ENCODE peak calls at places on chromosomes 4 and X, in eight cellular contexts. U, O, X, P, K, T, I and S are unnamed samples.

GRCh38 chrX:25599061-25599460 is 539.1 kb upstream of the MAGEB18 start:
- DNase-seq in U (no peak), O (no peak), P (no peak), X (no peak), K (no peak), T (no peak), I (no peak), S (no peak)

GRCh38 chrX:51825432-51825831 is 68.0 kb upstream of the MAGED1 start:
- DNase-seq in T (no peak), P (no peak), I (no peak), O (no peak), K (no peak), X (no peak), U (no peak), S (no peak)

GRCh38 chr4:8540072-8540471 is 40.1 kb upstream of the GPR78 start:
- DNase-seq in I (no peak), X (no peak), K (no peak), U (no peak), T (no peak), O (no peak), P (peak), S (no peak)

GRCh38 chr4:119284876-119285611 is 36.9 kb downstream of the FABP2 start:
- DNase-seq in K (no peak), U (no peak), T (no peak), O (no peak), P (no peak), X (no peak), I (no peak), S (no peak)

GRCh38 chr4:56804551-56804950 is 16.9 kb downstream of the SPINK2 start:
- DNase-seq in P (no peak), U (no peak), K (no peak), I (no peak), O (no peak), X (no peak), T (no peak), S (no peak)

GRCh38 chr4:176964116-176964691 is 171.5 kb upstream of the VEGFC start:
- DNase-seq in O (no peak), X (peak), T (no peak), I (no peak), U (no peak), P (peak), K (no peak), S (no peak)

GRCh38 chr4:89298788-89299152 is 8.8 kb downstream of the GPRIN3 start:
- DNase-seq in X (no peak), I (no peak), K (no peak), O (no peak), T (no peak), P (no peak), U (no peak), S (no peak)

GRCh38 chr4:23686169-23686903 is 203.5 kb downstream of the PPARGC1A start:
- DNase-seq in O (no peak), P (no peak), I (no peak), X (no peak), T (no peak), K (no peak), U (no peak), S (no peak)

GRCh38 chr4:70651864-70652506 is 14.3 kb downstream of the JCHAIN start:
- DNase-seq in X (no peak), I (peak), U (no peak), K (no peak), O (no peak), P (no peak), T (no peak), S (no peak)

GRCh38 chr4:4329496-4329895 is 39.4 kb downstream of the ZBTB49 start:
- DNase-seq in X (no peak), I (no peak), K (peak), T (no peak), O (no peak), U (no peak), P (no peak), S (no peak)

GRCh38 chrX:133681416-133681815 is 266.1 kb upstream of the GPC4 start:
- DNase-seq in K (no peak), O (no peak), U (no peak), T (no peak), X (no peak), I (no peak), P (no peak), S (no peak)

GRCh38 chr4:3746701-3747581 is 19.2 kb upstream of the ADRA2C start:
- DNase-seq in U (no peak), P (no peak), K (no peak), I (no peak), T (no peak), X (peak), O (no peak), S (no peak)

GRCh38 chrX:43969504-43970501 is 3.4 kb downstream of the NDP start:
- DNase-seq in O (no peak), P (no peak), T (no peak), X (peak), K (no peak), U (no peak), I (no peak), S (no peak)

GRCh38 chr4:168491563-168491962 is 5.3 kb upstream of the PALLD start:
- DNase-seq in K (no peak), P (no peak), U (no peak), X (no peak), I (no peak), T (no peak), O (no peak), S (no peak)

GRCh38 chr4:76203541-76203940 is 10.1 kb downstream of the SCARB2 start:
- DNase-seq in U (no peak), P (no peak), X (no peak), T (no peak), I (no peak), K (no peak), O (no peak), S (no peak)

GRCh38 chr4:169664615-169665014 is 44.2 kb downstream of the CLCN3 start:
- DNase-seq in P (no peak), O (no peak), I (no peak), K (no peak), U (no peak), T (no peak), X (no peak), S (no peak)

GRCh38 chr4:87505862-87506261 is 23.3 kb downstream of the SPARCL1 start:
- DNase-seq in O (no peak), T (no peak), I (no peak), P (no peak), K (no peak), U (no peak), X (no peak), S (no peak)

GRCh38 chr4:174314770-174315169 is 31.1 kb downstream of the CEP44 start:
- DNase-seq in X (no peak), T (no peak), P (no peak), K (no peak), U (no peak), I (no peak), O (no peak), S (peak)

GRCh38 chr4:72896515-72896914 is 173.0 kb downstream of the COX18 start:
- DNase-seq in U (no peak), O (no peak), T (no peak), X (no peak), K (no peak), I (peak), P (no peak), S (peak)

GRCh38 chr4:71221510-71222466 is 117.0 kb upstream of the SLC4A4 start:
- DNase-seq in I (no peak), P (no peak), O (no peak), T (no peak), K (no peak), U (no peak), X (no peak), S (no peak)

GRCh38 chr4:67721770-67722597 is 21.0 kb upstream of the UBA6 start:
- DNase-seq in P (no peak), T (no peak), U (no peak), I (no peak), O (no peak), X (peak), K (no peak), S (peak)

GRCh38 chr4:94455081-94455480 is 3.3 kb downstream of the PDLIM5 start:
- DNase-seq in I (peak), U (peak), T (no peak), O (no peak), K (no peak), X (peak), P (no peak), S (no peak)

GRCh38 chr4:1105662-1106061 is 7.7 kb downstream of the RNF212 start:
- DNase-seq in O (no peak), K (no peak), U (no peak), P (no peak), I (no peak), T (no peak), X (no peak), S (no peak)

GRCh38 chr4:103008875-103009729 is 10.4 kb downstream of the SLC9B1 start:
- DNase-seq in O (peak), T (peak), U (no peak), I (peak), X (peak), P (no peak), K (no peak), S (peak)

GRCh38 chrX:13816899-13817298 is at the start of gene GPM6B:
- DNase-seq in T (no peak), X (no peak), P (no peak), I (no peak), U (no peak), K (no peak), O (no peak), S (no peak)

GRCh38 chrX:100512471-100512870 is 72.3 kb upstream of the TNMD start:
- DNase-seq in I (no peak), T (no peak), X (no peak), K (no peak), P (no peak), U (no peak), O (no peak), S (peak)

GRCh38 chrX:23902419-23902818 is 5.3 kb downstream of the APOO start:
- DNase-seq in U (no peak), O (no peak), P (no peak), T (no peak), I (peak), X (no peak), K (no peak), S (no peak)

GRCh38 chrX:13380230-13380629 is 60.4 kb upstream of the ATXN3L start:
- DNase-seq in I (no peak), T (no peak), P (no peak), U (no peak), O (no peak), X (no peak), K (no peak), S (no peak)

GRCh38 chr4:20194079-20195013 is 57.4 kb upstream of the SLIT2 start:
- DNase-seq in T (no peak), K (no peak), I (no peak), P (no peak), U (no peak), X (no peak), O (no peak), S (peak)

GRCh38 chrX:40709395-40709794 is 25.9 kb downstream of the MED14 start:
- DNase-seq in I (no peak), K (no peak), U (no peak), P (no peak), X (no peak), T (no peak), O (no peak), S (no peak)